ENCODE peak calls at places on chromosome X, in eight cellular contexts. O is activated naive CD4-positive, alpha-beta T cell treated with anti-CD3 and anti-CD28 coated beads, Interleukin-2, amount 50 U/mL, for 16 hours; C is amniotic stem cell; I is activated CD4-positive, alpha-beta T cell treated with anti-CD3 and anti-CD28 coated beads for 4 hours; J is glutamatergic neuron; P is right atrium auricular region; D is Right ventricle myocardium superior; N is stimulated activated CD4-positive, alpha-beta T cell treated with anti-CD3 and anti-CD28 coated beads, Interleukin-12 subunit alpha, Interleukin-12 subunit beta, amount 100 ng/mL, for 24 hours. L is an unnamed sample.

GRCh38 chrX:86806786-86807185 is 658.5 kb downstream of the DACH2 start:
- DNase-seq in J (no peak), D (no peak), P (no peak), N (no peak), C (no peak), I (no peak), O (no peak), L (peak)

GRCh38 chrX:43604753-43605152 is 51.3 kb upstream of the MAOA start:
- DNase-seq in I (no peak), O (no peak), D (no peak), J (no peak), C (no peak), P (no peak), N (no peak), L (no peak)

GRCh38 chrX:685120-686032 is 54.8 kb downstream of the SHOX start:
- DNase-seq in D (no peak), P (no peak), I (no peak), J (no peak), C (no peak), N (no peak), O (no peak), L (no peak)

GRCh38 chrX:120795301-120795700 is 80.4 kb downstream of the CT47B1 start:
- DNase-seq in O (no peak), J (no peak), I (no peak), P (no peak), N (no peak), C (no peak), D (no peak), L (no peak)

GRCh38 chrX:72023071-72023470 is 108.6 kb downstream of the RTL5 start:
- DNase-seq in D (no peak), N (no peak), J (no peak), O (no peak), I (no peak), P (no peak), C (no peak), L (no peak)

GRCh38 chrX:103539695-103540094 is 20.4 kb upstream of the RAB40A start:
- DNase-seq in D (no peak), N (no peak), I (no peak), O (no peak), P (no peak), J (no peak), C (no peak), L (no peak)

GRCh38 chrX:40145001-40145631 is 47.4 kb upstream of the BCOR start:
- DNase-seq in J (no peak), C (no peak), I (no peak), D (peak), P (no peak), N (no peak), O (no peak), L (no peak)

GRCh38 chrX:47148946-47149345 is 3.9 kb downstream of the RBM10 start:
- DNase-seq in I (no peak), C (no peak), O (peak), N (no peak), J (no peak), D (no peak), P (no peak), L (no peak)

GRCh38 chrX:39242187-39242586 is 440.9 kb downstream of the MID1IP1 start:
- DNase-seq in O (no peak), C (no peak), I (peak), N (no peak), J (no peak), D (no peak), P (no peak), L (peak)

GRCh38 chrX:53440631-53441517 is 6.7 kb upstream of the HSD17B10 start:
- DNase-seq in P (peak), C (peak), O (peak), I (no peak), D (peak), N (no peak), J (peak), L (peak)

GRCh38 chrX:107117993-107118321 is 665 bp downstream of the RBM41 start:
- DNase-seq in O (no peak), J (no peak), D (no peak), P (no peak), I (no peak), C (no peak), N (no peak), L (no peak)

GRCh38 chrX:66731398-66731797 is 92.5 kb upstream of the EDA2R start:
- DNase-seq in P (no peak), J (no peak), I (no peak), C (peak), N (no peak), O (no peak), D (no peak), L (peak)

GRCh38 chrX:72029473-72030411 is 102.0 kb downstream of the RTL5 start:
- DNase-seq in N (no peak), D (no peak), P (peak), O (no peak), C (peak), I (no peak), J (no peak), L (peak)

GRCh38 chrX:42680651-42681050 is 97.3 kb downstream of the PPP1R2C start:
- DNase-seq in J (no peak), D (no peak), C (no peak), O (no peak), I (no peak), P (no peak), N (no peak), L (no peak)

GRCh38 chrX:30275498-30275897 is 28.6 kb downstream of the MAGEB1 start:
- DNase-seq in O (no peak), D (no peak), N (no peak), C (no peak), P (no peak), J (no peak), I (no peak), L (peak)

GRCh38 chrX:130415201-130415600 is 13.4 kb downstream of the RBMX2 start:
- DNase-seq in C (no peak), P (no peak), O (no peak), J (no peak), I (no peak), D (no peak), N (no peak), L (no peak)

GRCh38 chrX:129360175-129360574 is 163.1 kb downstream of the SMARCA1 start:
- DNase-seq in C (no peak), O (peak), I (peak), N (peak), P (no peak), D (no peak), J (peak), L (peak)

GRCh38 chrX:124347242-124347641 is 879 bp downstream of the SH2D1A start:
- DNase-seq in J (no peak), D (no peak), P (no peak), O (peak), N (peak), I (peak), C (no peak), L (no peak)

GRCh38 chrX:137227164-137227563 is 193.4 kb upstream of the GPR101 start:
- DNase-seq in I (no peak), D (peak), N (no peak), P (no peak), J (no peak), O (no peak), C (no peak), L (no peak)

GRCh38 chrX:7586126-7586525 is 256.8 kb upstream of the VCX start:
- DNase-seq in D (no peak), C (no peak), P (no peak), O (no peak), N (no peak), I (no peak), J (no peak), L (no peak)

GRCh38 chrX:102720237-102721168 is at the start of gene GPRASP3:
- DNase-seq in O (peak), D (peak), P (peak), J (peak), N (peak), C (peak), I (peak), L (peak)

GRCh38 chrX:101219116-101219839 is at the start of gene DRP2:
- DNase-seq in N (no peak), O (no peak), P (no peak), I (no peak), D (no peak), J (no peak), C (no peak), L (no peak)

L was measured in NCI-H460.